ENCODE peak calls at places on chromosomes 3 and 15, in six cellular contexts. One of them, this sample, is unnamed.

GRCh38 chr3:31250116-31250813 is 282.5 kb upstream of the STT3B start:
- DNase-seq in caudate nucleus: no peak
- DNase-seq in NCI-H748 treated with DMSO at 0.1 percent for 48 hours: no peak
- DNase-seq in fibroblast of the conjunctiva: no peak
- DNase-seq in nephron progenitor cell: no peak
- DNase-seq in glomerular endothelial cell: no peak
- DNase-seq in this sample: peak; percentile 9

GRCh38 chr3:45907769-45908705 is 21.7 kb downstream of the CCR9 start:
- DNase-seq in nephron progenitor cell: no peak
- DNase-seq in NCI-H748 treated with DMSO at 0.1 percent for 48 hours: no peak
- DNase-seq in glomerular endothelial cell: no peak
- DNase-seq in fibroblast of the conjunctiva: no peak
- DNase-seq in caudate nucleus: no peak
- DNase-seq in this sample: peak; percentile 95

GRCh38 chr15:90787881-90788280 is 70.7 kb downstream of the BLM start:
- DNase-seq in nephron progenitor cell: no peak
- DNase-seq in fibroblast of the conjunctiva: no peak
- DNase-seq in caudate nucleus: no peak
- DNase-seq in NCI-H748 treated with DMSO at 0.1 percent for 48 hours: no peak
- DNase-seq in glomerular endothelial cell: no peak
- DNase-seq in this sample: no peak

GRCh38 chr3:18122264-18122663 is 302.9 kb downstream of the SATB1 start:
- DNase-seq in NCI-H748 treated with DMSO at 0.1 percent for 48 hours: no peak
- DNase-seq in caudate nucleus: no peak
- DNase-seq in glomerular endothelial cell: no peak
- DNase-seq in fibroblast of the conjunctiva: no peak
- DNase-seq in nephron progenitor cell: no peak
- DNase-seq in this sample: no peak

GRCh38 chr15:99409097-99409473 is 156.7 kb upstream of the MEF2A start:
- DNase-seq in NCI-H748 treated with DMSO at 0.1 percent for 48 hours: no peak
- DNase-seq in fibroblast of the conjunctiva: peak; percentile 33
- DNase-seq in glomerular endothelial cell: no peak
- DNase-seq in nephron progenitor cell: no peak
- DNase-seq in caudate nucleus: no peak
- DNase-seq in this sample: peak; percentile 47

GRCh38 chr3:14231145-14231990 is 52.8 kb downstream of the LSM3 start:
- DNase-seq in fibroblast of the conjunctiva: no peak
- DNase-seq in nephron progenitor cell: no peak
- DNase-seq in caudate nucleus: no peak
- DNase-seq in glomerular endothelial cell: no peak
- DNase-seq in NCI-H748 treated with DMSO at 0.1 percent for 48 hours: no peak
- DNase-seq in this sample: no peak

GRCh38 chr15:72859023-72859756 is 75.6 kb upstream of the ADPGK start:
- DNase-seq in caudate nucleus: peak; percentile 37
- DNase-seq in NCI-H748 treated with DMSO at 0.1 percent for 48 hours: no peak
- DNase-seq in fibroblast of the conjunctiva: no peak
- DNase-seq in glomerular endothelial cell: no peak
- DNase-seq in nephron progenitor cell: no peak
- DNase-seq in this sample: no peak

GRCh38 chr3:9008550-9009255 is 45.4 kb upstream of the RAD18 start:
- DNase-seq in NCI-H748 treated with DMSO at 0.1 percent for 48 hours: no peak
- DNase-seq in fibroblast of the conjunctiva: peak; percentile 9
- DNase-seq in caudate nucleus: no peak
- DNase-seq in nephron progenitor cell: no peak
- DNase-seq in glomerular endothelial cell: no peak
- DNase-seq in this sample: no peak

GRCh38 chr3:43363621-43364266 is 77.4 kb downstream of the SNRK start:
- DNase-seq in NCI-H748 treated with DMSO at 0.1 percent for 48 hours: no peak
- DNase-seq in fibroblast of the conjunctiva: no peak
- DNase-seq in glomerular endothelial cell: no peak
- DNase-seq in caudate nucleus: no peak
- DNase-seq in nephron progenitor cell: no peak
- DNase-seq in this sample: peak; percentile 63

GRCh38 chr15:66721954-66722353 is 19.9 kb downstream of the SMAD6 start:
- DNase-seq in NCI-H748 treated with DMSO at 0.1 percent for 48 hours: no peak
- DNase-seq in nephron progenitor cell: no peak
- DNase-seq in glomerular endothelial cell: no peak
- DNase-seq in caudate nucleus: no peak
- DNase-seq in fibroblast of the conjunctiva: no peak
- DNase-seq in this sample: no peak

GRCh38 chr3:184334470-184335158 is 2.8 kb upstream of the FAM131A start:
- DNase-seq in fibroblast of the conjunctiva: no peak
- DNase-seq in caudate nucleus: no peak
- DNase-seq in glomerular endothelial cell: no peak
- DNase-seq in NCI-H748 treated with DMSO at 0.1 percent for 48 hours: no peak
- DNase-seq in nephron progenitor cell: no peak
- DNase-seq in this sample: peak; percentile 73

GRCh38 chr15:99467861-99468460 is 97.8 kb upstream of the MEF2A start:
- DNase-seq in caudate nucleus: no peak
- DNase-seq in fibroblast of the conjunctiva: no peak
- DNase-seq in glomerular endothelial cell: no peak
- DNase-seq in NCI-H748 treated with DMSO at 0.1 percent for 48 hours: no peak
- DNase-seq in nephron progenitor cell: no peak
- DNase-seq in this sample: peak; percentile 45

GRCh38 chr15:70474682-70475438 is 288.5 kb downstream of the UACA start:
- DNase-seq in nephron progenitor cell: no peak
- DNase-seq in fibroblast of the conjunctiva: peak; percentile 94
- DNase-seq in NCI-H748 treated with DMSO at 0.1 percent for 48 hours: peak; percentile 58
- DNase-seq in glomerular endothelial cell: peak; percentile 75
- DNase-seq in caudate nucleus: no peak
- DNase-seq in this sample: peak; percentile 93

GRCh38 chr3:50676031-50676705 is 1.4 kb downstream of the DOCK3 start:
- DNase-seq in nephron progenitor cell: no peak
- DNase-seq in NCI-H748 treated with DMSO at 0.1 percent for 48 hours: no peak
- DNase-seq in caudate nucleus: no peak
- DNase-seq in glomerular endothelial cell: no peak
- DNase-seq in fibroblast of the conjunctiva: no peak
- DNase-seq in this sample: no peak

GRCh38 chr3:111667621-111668239 is 72.6 kb upstream of the ZBED2 start:
- DNase-seq in glomerular endothelial cell: no peak
- DNase-seq in nephron progenitor cell: no peak
- DNase-seq in fibroblast of the conjunctiva: no peak
- DNase-seq in caudate nucleus: no peak
- DNase-seq in NCI-H748 treated with DMSO at 0.1 percent for 48 hours: no peak
- DNase-seq in this sample: peak; percentile 82

GRCh38 chr15:91294795-91295194 is 194.7 kb downstream of the SV2B start:
- DNase-seq in nephron progenitor cell: no peak
- DNase-seq in caudate nucleus: no peak
- DNase-seq in NCI-H748 treated with DMSO at 0.1 percent for 48 hours: no peak
- DNase-seq in fibroblast of the conjunctiva: no peak
- DNase-seq in glomerular endothelial cell: no peak
- DNase-seq in this sample: no peak

GRCh38 chr15:51367322-51367976 is 26.0 kb downstream of the GLDN start:
- DNase-seq in fibroblast of the conjunctiva: no peak
- DNase-seq in caudate nucleus: no peak
- DNase-seq in NCI-H748 treated with DMSO at 0.1 percent for 48 hours: no peak
- DNase-seq in nephron progenitor cell: no peak
- DNase-seq in glomerular endothelial cell: no peak
- DNase-seq in this sample: peak; percentile 23

GRCh38 chr3:186254676-186255665 is 107.1 kb downstream of the DGKG start:
- DNase-seq in fibroblast of the conjunctiva: no peak
- DNase-seq in caudate nucleus: peak; percentile 39
- DNase-seq in nephron progenitor cell: no peak
- DNase-seq in glomerular endothelial cell: no peak
- DNase-seq in NCI-H748 treated with DMSO at 0.1 percent for 48 hours: no peak
- DNase-seq in this sample: no peak